ENCODE peak calls at places on chromosomes 16 and 17, in eight cellular contexts. J is uterus; Q is foreskin fibroblast; W is testis; M is CD8-positive, alpha-beta T cell; Y is ovary; X is OCI-LY7; Z is HL-60. E is an unnamed sample.

GRCh38 chr16:26987631-26988030 is 79.1 kb upstream of the C16orf82 start:
- DNase-seq in M (no peak), X (no peak), J (no peak), Q (peak; percentile 90), Z (no peak), W (no peak), Y (no peak), E (no peak)

GRCh38 chr16:53224932-53225533 is 170.2 kb downstream of the CHD9 start:
- DNase-seq in J (no peak), Q (no peak), W (no peak), X (no peak), M (no peak), Y (no peak), Z (peak; percentile 78), E (no peak)

GRCh38 chr17:55959756-55960155 is 193.5 kb upstream of the ANKFN1 start:
- DNase-seq in W (no peak), J (no peak), Q (no peak), X (no peak), Z (peak; percentile 80), Y (no peak), M (no peak), E (no peak)

GRCh38 chr16:78821335-78821734 is 721.9 kb downstream of the WWOX start:
- DNase-seq in M (no peak), X (no peak), Y (no peak), J (no peak), Q (no peak), W (no peak), Z (no peak), E (no peak)

GRCh38 chr17:58156839-58157803 is 8.9 kb downstream of the OR4D1 start:
- DNase-seq in X (no peak), W (peak; percentile 69), J (no peak), M (peak; percentile 49), Z (no peak), Y (no peak), Q (peak; percentile 30), E (peak; percentile 41)

GRCh38 chr17:35103271-35103670 is 16.4 kb downstream of the RAD51D start:
- DNase-seq in Y (no peak), W (no peak), Z (no peak), M (no peak), X (no peak), J (no peak), Q (no peak), E (no peak)

GRCh38 chr16:65083181-65083845 is 38.5 kb downstream of the CDH11 start:
- DNase-seq in M (no peak), X (no peak), Y (no peak), J (no peak), W (no peak), Q (peak; percentile 33), Z (no peak), E (no peak)

GRCh38 chr16:89096768-89097527 is 3.3 kb downstream of the ACSF3 start:
- DNase-seq in X (peak; percentile 39), M (peak; percentile 40), J (no peak), Q (no peak), W (no peak), Z (peak; percentile 55), Y (no peak), E (no peak)

GRCh38 chr17:73722163-73722562 is 77.9 kb upstream of the SDK2 start:
- DNase-seq in X (peak; percentile 94), M (peak; percentile 34), Y (no peak), W (no peak), Z (no peak), J (no peak), Q (no peak), E (no peak)

GRCh38 chr17:33459078-33459940 is 166.2 kb upstream of the ASIC2 start:
- DNase-seq in X (no peak), Z (no peak), M (no peak), Q (no peak), W (no peak), J (no peak), Y (no peak), E (no peak)

GRCh38 chr17:58331815-58332719 is 3.5 kb upstream of the TSPOAP1 start:
- DNase-seq in W (peak; percentile 53), J (peak; percentile 32), Q (no peak), X (peak; percentile 98), M (peak; percentile 88), Z (peak; percentile 96), Y (peak; percentile 17), E (no peak)

GRCh38 chr16:50182441-50182840 is 29.3 kb downstream of the TENT4B start:
- DNase-seq in Y (no peak), Q (no peak), M (no peak), X (no peak), J (no peak), W (no peak), Z (no peak), E (no peak)

GRCh38 chr17:66865151-66865550 is 30.2 kb downstream of the CACNG5 start:
- DNase-seq in Z (no peak), Q (peak; percentile 65), M (no peak), X (no peak), J (no peak), Y (no peak), W (no peak), E (no peak)

GRCh38 chr17:75807861-75808260 is 23.3 kb downstream of the UNK start:
- DNase-seq in J (no peak), M (no peak), Z (no peak), W (no peak), Q (no peak), Y (no peak), X (no peak), E (no peak)

GRCh38 chr16:86110134-86110533 is 211.2 kb downstream of the IRF8 start:
- DNase-seq in Y (no peak), Q (no peak), Z (no peak), M (no peak), J (no peak), X (no peak), W (no peak), E (no peak)

GRCh38 chr17:73196500-73196899 is 3.6 kb downstream of the COG1 start:
- DNase-seq in J (no peak), Q (peak; percentile 19), Y (no peak), X (no peak), M (no peak), W (peak; percentile 34), Z (no peak), E (no peak)

GRCh38 chr16:53773150-53773846 is 69.3 kb downstream of the FTO start:
- DNase-seq in M (no peak), Y (no peak), Z (peak; percentile 45), X (peak; percentile 16), Q (peak; percentile 84), J (no peak), W (peak; percentile 40), E (no peak)

GRCh38 chr17:78665952-78666920 is 89.0 kb upstream of the DNAH17 start:
- DNase-seq in Z (peak; percentile 45), X (peak; percentile 45), W (no peak), M (peak; percentile 46), Y (no peak), Q (no peak), J (no peak), E (no peak)

GRCh38 chr17:43791589-43791988 is 11.4 kb downstream of the CFAP97D1 start:
- DNase-seq in W (peak; percentile 67), M (no peak), Q (peak; percentile 72), J (no peak), Z (no peak), Y (no peak), X (peak; percentile 63), E (no peak)

DNA sequence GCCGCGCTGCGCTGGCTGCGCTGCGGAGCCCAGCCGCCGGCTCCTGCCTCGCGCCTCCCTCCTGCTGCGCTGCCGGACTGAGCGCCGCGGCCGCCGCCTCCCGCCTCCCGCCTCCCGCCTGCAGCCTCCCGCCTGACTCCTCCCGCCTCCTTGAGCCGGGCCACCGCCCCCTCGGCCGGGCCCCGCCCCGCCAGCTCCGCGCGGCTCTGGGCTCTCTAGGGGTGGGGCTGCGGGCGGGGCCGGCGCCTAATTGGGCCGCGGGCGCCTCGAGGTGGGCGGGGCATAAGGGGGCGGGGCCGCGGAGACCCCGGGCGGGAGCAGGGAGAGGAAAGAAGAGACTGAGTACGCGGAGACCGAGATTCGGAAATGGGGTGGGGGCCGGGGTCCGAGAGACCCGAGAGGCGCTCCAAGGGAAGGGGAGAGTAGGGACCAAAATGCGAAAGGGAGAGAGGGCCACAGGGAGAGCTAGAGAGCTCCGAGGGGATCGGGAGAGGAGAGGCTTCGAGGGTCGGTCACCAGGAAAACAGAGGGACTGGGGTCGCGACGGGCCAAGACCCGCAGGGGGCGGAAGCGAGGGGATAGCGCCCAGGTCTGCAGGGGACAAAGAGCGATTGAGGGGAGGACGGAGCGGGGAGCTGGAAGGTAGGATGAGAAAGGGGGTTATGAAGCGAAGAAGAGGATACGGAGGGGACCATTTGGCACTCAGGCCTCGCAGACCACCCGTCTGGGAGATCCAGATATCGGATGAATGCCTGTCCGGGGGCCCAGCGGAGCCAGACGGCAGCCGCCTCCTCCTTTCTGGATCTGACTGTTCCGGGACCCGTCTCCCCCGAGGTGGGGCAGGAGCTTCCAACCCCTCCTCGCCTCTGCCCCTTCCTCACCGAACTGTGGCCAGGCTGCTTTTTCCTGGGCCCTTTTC is at the start of gene C1QL1:
- DNase-seq in X (peak; percentile 92), M (peak; percentile 82), Q (peak; percentile 96), Z (peak; percentile 83), W (peak; percentile 92), Y (peak; percentile 96), J (peak; percentile 94), E (peak; percentile 85)
- TF ChIP-seq CTCF in X (no peak), M (no peak), Q (no peak), Z (no peak), W (no peak), Y (no peak), J (no peak), E (peak; percentile 53)

DNA sequence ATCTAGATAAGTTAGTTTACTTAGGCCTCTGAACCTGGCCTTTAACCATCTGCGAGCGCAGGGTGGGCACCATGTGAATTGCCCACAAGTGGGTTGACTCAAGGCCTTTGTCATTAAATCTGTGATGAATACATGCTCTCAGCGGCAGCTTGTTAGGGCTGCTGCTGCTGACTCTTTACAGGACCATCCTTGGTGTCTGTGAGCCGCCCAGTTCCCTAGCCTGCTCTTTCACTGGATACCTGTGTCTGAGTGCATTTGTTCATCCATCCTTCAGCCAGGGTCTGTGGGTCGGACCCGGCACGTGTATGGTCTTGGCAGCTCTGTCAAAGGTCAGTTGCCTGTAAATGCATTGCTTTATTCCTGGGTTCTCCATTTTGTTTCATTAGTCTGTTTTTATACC is 321.3 kb downstream of the CNTNAP4 start:
- DNase-seq in Q (no peak), Z (no peak), W (no peak), J (no peak), X (no peak), M (no peak), Y (no peak), E (no peak)
- TF ChIP-seq CTCF in Q (no peak), Z (no peak), W (no peak), J (no peak), X (no peak), M (no peak), Y (no peak), E (no peak)

DNA sequence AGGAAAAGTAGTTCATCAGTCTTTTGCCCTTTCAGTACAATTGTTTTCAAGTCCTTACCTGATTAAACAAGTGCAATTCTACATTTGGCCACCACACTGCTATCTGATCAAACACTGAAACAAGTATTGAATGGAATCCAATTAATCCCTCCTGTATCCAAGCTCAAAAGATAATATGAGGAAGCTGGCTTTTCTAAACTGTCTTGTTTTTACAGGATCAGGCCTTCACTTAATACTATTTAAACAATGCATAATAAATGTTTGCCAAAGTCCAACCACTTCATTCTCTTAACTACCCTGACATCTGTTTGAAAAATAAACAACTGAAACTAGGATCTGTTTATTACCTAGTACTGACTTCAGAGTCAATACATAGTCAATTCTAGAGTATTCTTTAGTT is 131.6 kb downstream of the MRTFB start:
- DNase-seq in Z (no peak), J (no peak), M (no peak), Q (peak; percentile 32), X (no peak), Y (no peak), W (no peak), E (no peak)
- TF ChIP-seq CTCF in Z (no peak), J (peak; percentile 19), M (no peak), Q (no peak), X (peak; percentile 60), Y (no peak), W (no peak), E (peak; percentile 52)

GRCh38 chr17:48023408-48024148 is 14.0 kb downstream of the COPZ2 start:
- DNase-seq in W (peak; percentile 85), X (peak; percentile 71), Q (peak; percentile 92), M (no peak), Y (peak; percentile 76), Z (peak; percentile 67), J (peak; percentile 69), E (peak; percentile 79)
- TF ChIP-seq CTCF in W (no peak), X (no peak), Q (peak; percentile 4), M (no peak), Y (no peak), Z (no peak), J (peak; percentile 24), E (peak; percentile 26)